ENCODE peak calls at places on chromosome 22, in eight cellular contexts. G is testis, N is body of pancreas, E is A549, I is BE2C, F is spleen, S is heart right ventricle, A is mucosa of descending colon. L is an unnamed sample. For H3K4me1, the result is how much of the 10 kb centered on the place peaks cover.

GRCh38 chr22:48702573-48703264 is 1125.0 kb downstream of the BRD1 start:
- DNase-seq in G (no peak), N (peak), E (no peak), I (no peak), F (peak), S (no peak), A (peak), L (peak)

GRCh38 chr22:33706100-33706499 is 214.2 kb downstream of the LARGE1 start:
- DNase-seq in G (no peak), N (no peak), E (no peak), I (no peak), F (no peak), S (peak), A (no peak), L (no peak)

GRCh38 chr22:20117656-20118571 is 888 bp upstream of the TRMT2A start:
- DNase-seq in G (no peak), N (no peak), E (no peak), I (peak), F (peak), S (peak), A (peak), L (peak)

GRCh38 chr22:27791494-27792241 is 9.9 kb downstream of the MN1 start:
- DNase-seq in G (no peak), N (no peak), E (no peak), I (no peak), F (no peak), S (no peak), A (no peak), L (no peak)

GRCh38 chr22:48490513-48491411 is 1336.9 kb downstream of the BRD1 start:
- DNase-seq in G (no peak), N (no peak), E (peak), I (no peak), F (peak), S (no peak), A (no peak), L (no peak)

GRCh38 chr22:29208502-29208862 is 2.8 kb downstream of the EMID1 start:
- DNase-seq in G (no peak), N (no peak), E (no peak), I (no peak), F (no peak), S (no peak), A (no peak), L (no peak)

GRCh38 chr22:20181194-20181931 is 30.5 kb upstream of the CCDC188 start:
- DNase-seq in G (no peak), N (no peak), E (no peak), I (no peak), F (no peak), S (no peak), A (no peak), L (no peak)

GRCh38 chr22:31926969-31927368 is 17.4 kb upstream of the YWHAH start:
- DNase-seq in G (no peak), N (no peak), E (no peak), I (peak), F (peak), S (no peak), A (no peak), L (no peak)

GRCh38 chr22:39433476-39434242 is 23.2 kb upstream of the MGAT3 start:
- DNase-seq in G (no peak), N (no peak), E (no peak), I (no peak), F (no peak), S (no peak), A (peak), L (no peak)

GRCh38 chr22:39414377-39414776 is 14.8 kb downstream of the TAB1 start:
- DNase-seq in G (no peak), N (no peak), E (no peak), I (no peak), F (peak), S (no peak), A (peak), L (no peak)

GRCh38 chr22:33082221-33082620 is 24.0 kb upstream of the SYN3 start:
- DNase-seq in G (no peak), N (no peak), E (no peak), I (no peak), F (no peak), S (no peak), A (no peak), L (no peak)

GRCh38 chr22:43830931-43831560 is 18.9 kb upstream of the EFCAB6 start:
- DNase-seq in G (no peak), N (no peak), E (no peak), I (no peak), F (no peak), S (no peak), A (no peak), L (no peak)

GRCh38 chr22:42893366-42894150 is 36.5 kb upstream of the ARFGAP3 start:
- DNase-seq in G (no peak), N (peak), E (no peak), I (no peak), F (peak), S (no peak), A (no peak), L (no peak)

GRCh38 chr22:27880778-27881394 is 38.2 kb downstream of the PITPNB start:
- DNase-seq in G (peak), N (peak), E (peak), I (peak), F (no peak), S (peak), A (no peak), L (peak)

GRCh38 chr22:17009640-17010291 is 1.7 kb upstream of the GAB4 start:
- DNase-seq in G (no peak), N (no peak), E (no peak), I (no peak), F (no peak), S (no peak), A (no peak), L (no peak)

GRCh38 chr22:40279017-40279416 is 67.3 kb upstream of the ADSL start:
- DNase-seq in G (no peak), N (no peak), E (no peak), I (no peak), F (no peak), S (no peak), A (no peak), L (no peak)

GRCh38 chr22:27212617-27213177 is 555.3 kb downstream of the MIAT start:
- DNase-seq in G (peak), N (peak), E (peak), I (peak), F (no peak), S (peak), A (no peak), L (peak)

GRCh38 chr22:35971418-35972119 is 57.1 kb downstream of the RBFOX2 start:
- DNase-seq in G (peak), N (no peak), E (no peak), I (peak), F (no peak), S (peak), A (no peak), L (peak)

GRCh38 chr22:27270818-27271510 is 530.6 kb downstream of the MN1 start:
- DNase-seq in G (peak), N (no peak), E (no peak), I (no peak), F (no peak), S (peak), A (no peak), L (no peak)

GRCh38 chr22:42883121-42883520 is 26.0 kb upstream of the ARFGAP3 start:
- DNase-seq in G (no peak), N (no peak), E (no peak), I (no peak), F (no peak), S (no peak), A (no peak), L (no peak)

GRCh38 chr22:35064664-35065063 is 1.3 kb upstream of the ISX start:
- DNase-seq in G (no peak), N (no peak), E (no peak), I (no peak), F (no peak), S (no peak), A (no peak), L (no peak)

GRCh38 chr22:24894220-24894975 is 52.1 kb downstream of the LHFPL7 start:
- DNase-seq in G (peak), N (peak), E (peak), I (peak), F (no peak), S (peak), A (peak), L (no peak)

GRCh38 chr22:17218341-17218740 is 894 bp downstream of the ADA2 start:
- DNase-seq in G (no peak), N (no peak), E (no peak), I (no peak), F (no peak), S (no peak), A (peak), L (no peak)

GRCh38 chr22:19220867-19221266 is 42.3 kb upstream of the SLC25A1 start:
- DNase-seq in G (peak), N (no peak), E (no peak), I (no peak), F (no peak), S (no peak), A (no peak), L (no peak)

GRCh38 chr22:35406443-35406842 is 6.5 kb downstream of the MCM5 start:
- DNase-seq in G (no peak), N (no peak), E (no peak), I (no peak), F (no peak), S (no peak), A (no peak), L (no peak)

GRCh38 chr22:42489000-42489399 is 30.6 kb downstream of the RRP7A start:
- DNase-seq in G (no peak), N (no peak), E (no peak), I (no peak), F (peak), S (no peak), A (no peak), L (no peak)

GRCh38 chr22:40728731-40729189 is 49.5 kb downstream of the MCHR1 start:
- DNase-seq in G (no peak), N (no peak), E (no peak), I (no peak), F (peak), S (no peak), A (peak), L (peak)

GRCh38 chr22:30266445-30267381 is at the start of gene OSM:
- DNase-seq in G (peak), N (peak), E (no peak), I (no peak), F (peak), S (no peak), A (peak), L (no peak)

GRCh38 chr22:39134366-39135091 is 18.0 kb downstream of the CBX7 start:
- DNase-seq in G (no peak), N (no peak), E (no peak), I (no peak), F (peak), S (no peak), A (no peak), L (no peak)

GRCh38 chr22:42439821-42440674 is 7.8 kb upstream of the NFAM1 start:
- DNase-seq in G (no peak), N (peak), E (no peak), I (no peak), F (peak), S (no peak), A (no peak), L (no peak)

GRCh38 chr22:22949953-22950352 is 62.3 kb downstream of the IGLL5 start:
- DNase-seq in G (no peak), N (no peak), E (no peak), I (no peak), F (no peak), S (no peak), A (no peak), L (no peak)
- TF ChIP-seq CTCF in G (no peak), N (no peak), E (no peak), I (no peak), F (no peak), S (no peak), A (no peak), L (no peak)

DNA sequence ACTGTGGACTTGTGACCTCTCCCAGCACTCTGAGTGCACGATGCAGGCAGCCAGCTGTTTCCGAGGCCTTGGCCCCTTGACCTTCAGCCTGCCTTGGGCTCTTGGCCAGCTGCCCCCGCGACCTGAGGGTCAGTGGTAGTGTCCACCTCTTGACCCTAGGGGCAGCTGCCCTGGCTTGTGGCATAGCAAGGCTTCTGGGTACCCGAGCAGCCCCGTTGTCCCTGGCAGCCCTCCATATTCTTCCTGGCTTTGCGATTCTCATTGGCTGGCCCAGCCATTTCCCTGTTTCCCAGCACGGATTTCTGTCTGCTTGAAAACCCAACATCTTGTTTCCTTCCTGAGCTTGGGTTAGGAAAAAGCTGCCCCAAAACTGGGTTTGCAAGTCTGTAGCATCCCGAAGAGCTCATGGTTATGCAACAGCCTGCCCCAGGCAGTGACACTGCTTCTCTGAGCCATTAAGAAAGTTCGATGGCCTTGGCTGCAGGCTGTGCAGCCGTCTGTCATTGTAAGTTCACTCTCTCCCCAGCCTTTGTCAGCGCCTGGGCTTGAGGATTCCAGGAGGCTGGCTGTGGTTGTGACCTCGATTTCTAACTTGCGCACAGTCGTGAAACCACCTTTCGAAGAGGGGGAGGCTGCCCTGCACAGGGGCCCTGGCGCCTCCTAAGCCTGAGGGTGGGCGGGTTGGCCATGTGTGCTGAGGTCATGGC is 48.8 kb downstream of the FBLN1 start:
- DNase-seq in G (peak), N (peak), E (no peak), I (no peak), F (no peak), S (no peak), A (no peak), L (no peak)
- H3K4me1 ChIP-seq in G (under half), N (under half), E (under half), I (under half), F (under half), S (under half), A (under half), L (under half)

GRCh38 chr22:49960159-49960966 is at the start of gene PIM3:
- DNase-seq in G (peak), N (peak), E (peak), I (peak), F (peak), S (peak), A (peak), L (peak)
- TF ChIP-seq CTCF in G (no peak), N (no peak), E (no peak), I (no peak), F (no peak), S (no peak), A (no peak), L (no peak)

DNA sequence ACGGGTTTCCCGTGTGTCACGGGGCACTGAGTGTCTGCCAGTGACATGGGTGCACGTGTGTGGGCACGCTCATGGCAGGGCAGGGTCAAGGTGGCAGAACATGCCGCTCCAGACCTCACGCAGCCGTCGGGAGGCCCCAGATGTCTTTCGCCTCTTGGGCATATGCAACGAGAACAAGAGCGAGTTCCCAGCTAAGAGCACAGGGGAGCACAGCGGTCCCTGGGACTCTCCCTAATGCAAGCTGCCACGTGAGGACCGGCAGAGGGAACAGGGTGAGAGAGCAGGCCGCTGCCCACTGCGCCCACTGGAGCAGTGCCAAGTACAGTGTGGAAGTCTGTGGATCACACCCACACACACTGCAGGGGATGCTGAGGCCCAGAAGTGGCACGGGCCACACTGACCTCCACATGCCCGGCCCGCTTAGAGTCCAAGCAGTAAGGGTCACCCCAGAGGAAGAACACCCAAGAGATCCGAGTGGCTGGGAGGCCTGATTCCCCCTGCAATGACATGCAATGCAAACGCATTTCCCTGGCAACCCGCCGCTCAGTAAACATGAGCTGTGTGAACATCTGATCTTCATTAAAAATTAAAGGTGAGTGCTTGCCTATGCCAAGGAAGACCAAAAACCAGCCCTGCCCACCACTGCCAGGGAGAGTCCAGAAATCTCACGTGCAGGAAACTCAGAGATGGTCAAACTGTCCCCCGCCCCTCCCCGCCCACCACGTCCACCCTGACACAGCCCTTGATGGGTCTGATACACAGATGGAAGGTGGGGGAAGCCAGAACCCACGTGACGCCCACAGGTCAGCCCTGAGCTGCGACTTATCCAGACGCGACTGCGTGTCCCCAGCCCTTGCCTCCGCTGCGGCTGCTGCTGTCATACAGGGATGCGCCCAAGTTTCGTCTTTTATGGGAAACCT is 11.7 kb downstream of the CERK start:
- DNase-seq in G (no peak), N (peak), E (no peak), I (peak), F (no peak), S (no peak), A (peak), L (no peak)
- H3K4me1 ChIP-seq in G (under half), N (half or more), E (under half), I (under half), F (under half), S (half or more), A (under half), L (under half)

GRCh38 chr22:37633693-37634504 is 5.6 kb upstream of the SH3BP1 start:
- DNase-seq in G (peak), N (peak), E (no peak), I (peak), F (peak), S (peak), A (peak), L (peak)
- TF ChIP-seq CTCF in G (no peak), N (peak), E (no peak), I (peak), F (peak), S (no peak), A (no peak), L (peak)

L was measured in A673.